ENCODE peak calls at places on chromosomes 6 and 20, in ten cellular contexts. U, Y, G, H, S, K, V, W, O and T are unnamed samples. For H3K4me1, the result is how much of the 10 kb centered on the place peaks cover.

GRCh38 chr6:21873562-21873961 is 280.0 kb downstream of the SOX4 start:
- DNase-seq in U (no peak), Y (peak), G (no peak), H (no peak), S (peak), K (peak), V (no peak), W (no peak), O (no peak), T (no peak)

GRCh38 chr6:84618046-84618752 is 146.2 kb downstream of the TBX18 start:
- DNase-seq in U (no peak), Y (peak), G (no peak), H (no peak), S (peak), K (no peak), V (no peak), W (no peak), O (no peak), T (no peak)

GRCh38 chr6:16154904-16155303 is 26.0 kb downstream of the MYLIP start:
- DNase-seq in U (no peak), Y (peak), G (no peak), H (no peak), S (peak), K (no peak), V (no peak), W (no peak), O (no peak), T (no peak)

GRCh38 chr20:61292391-61292790 is 40.3 kb downstream of the CDH4 start:
- DNase-seq in U (no peak), Y (no peak), G (no peak), H (no peak), S (no peak), K (no peak), V (no peak), W (no peak), O (no peak), T (no peak)

GRCh38 chr20:10674684-10675455 is 1.1 kb upstream of the JAG1 start:
- DNase-seq in U (peak), Y (peak), G (no peak), H (peak), S (peak), K (peak), V (peak), W (peak), O (no peak), T (peak)

GRCh38 chr6:44142835-44143234 is 15.5 kb downstream of the TMEM63B start:
- DNase-seq in U (no peak), Y (no peak), G (no peak), H (no peak), S (no peak), K (no peak), V (no peak), W (no peak), O (no peak), T (no peak)

GRCh38 chr6:150198532-150198931 is 55.7 kb downstream of the PPP1R14C start:
- DNase-seq in U (no peak), Y (no peak), G (no peak), H (no peak), S (no peak), K (no peak), V (no peak), W (no peak), O (no peak), T (no peak)

GRCh38 chr6:130070306-130070705 is 51.9 kb downstream of the L3MBTL3 start:
- DNase-seq in U (no peak), Y (peak), G (no peak), H (no peak), S (peak), K (no peak), V (no peak), W (no peak), O (no peak), T (no peak)

GRCh38 chr20:750801-751200 is 17.5 kb downstream of the SLC52A3 start:
- DNase-seq in U (no peak), Y (no peak), G (no peak), H (peak), S (no peak), K (no peak), V (no peak), W (no peak), O (no peak), T (no peak)

GRCh38 chr6:30842754-30843610 is 41.3 kb upstream of the DDR1 start:
- DNase-seq in U (no peak), Y (peak), G (no peak), H (peak), S (peak), K (no peak), V (no peak), W (no peak), O (no peak), T (no peak)

GRCh38 chr6:137933696-137934095 is 66.6 kb downstream of the TNFAIP3 start:
- DNase-seq in U (peak), Y (peak), G (no peak), H (no peak), S (peak), K (no peak), V (no peak), W (peak), O (no peak), T (no peak)

GRCh38 chr6:123636771-123637170 is at the start of gene TRDN:
- DNase-seq in U (no peak), Y (no peak), G (no peak), H (no peak), S (no peak), K (no peak), V (no peak), W (no peak), O (no peak), T (peak)

GRCh38 chr6:123636282-123636681 is 468 bp downstream of the TRDN start:
- DNase-seq in U (no peak), Y (no peak), G (no peak), H (no peak), S (no peak), K (no peak), V (no peak), W (no peak), O (no peak), T (no peak)

GRCh38 chr6:123640567-123641187 is 3.9 kb upstream of the TRDN start:
- DNase-seq in U (no peak), Y (no peak), G (no peak), H (no peak), S (no peak), K (no peak), V (no peak), W (no peak), O (no peak), T (peak)

GRCh38 chr6:123635567-123635966 is 1.2 kb downstream of the TRDN start:
- DNase-seq in U (no peak), Y (no peak), G (no peak), H (no peak), S (no peak), K (no peak), V (no peak), W (no peak), O (no peak), T (no peak)

DNA sequence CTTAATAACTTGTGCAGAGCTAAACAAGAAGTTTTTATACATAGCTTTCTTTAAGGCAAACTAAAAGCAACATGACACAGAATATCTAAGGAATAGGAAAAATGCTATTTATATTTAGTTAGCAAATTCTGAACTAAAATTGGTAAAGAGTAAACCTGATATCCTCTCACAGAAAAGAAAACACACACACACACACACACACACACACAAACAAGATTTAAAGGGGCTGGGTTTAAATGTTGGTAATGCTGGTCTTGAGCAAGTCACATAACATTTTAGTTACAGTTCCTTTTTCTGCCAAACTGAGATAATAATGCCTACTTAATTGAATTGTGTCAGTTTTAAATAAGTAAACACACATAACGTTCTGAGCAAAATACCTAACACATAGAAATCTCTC is 1.6 kb downstream of the TRDN start:
- DNase-seq in U (no peak), Y (no peak), G (no peak), H (no peak), S (no peak), K (no peak), V (no peak), W (no peak), O (no peak), T (no peak)
- H3K4me3 ChIP-seq in U (no peak), Y (no peak), G (no peak), H (no peak), S (peak), K (no peak), V (no peak), W (no peak), O (no peak), T (no peak)

GRCh38 chr6:167398214-167399050 is 73.5 kb downstream of the TTLL2 start:
- DNase-seq in U (no peak), Y (no peak), G (no peak), H (peak), S (no peak), K (peak), V (no peak), W (no peak), O (no peak), T (no peak)
- H3K4me1 ChIP-seq in U (under half), Y (under half), G (under half), H (under half), S (under half), K (under half), V (under half), W (under half), O (under half), T (under half)

DNA sequence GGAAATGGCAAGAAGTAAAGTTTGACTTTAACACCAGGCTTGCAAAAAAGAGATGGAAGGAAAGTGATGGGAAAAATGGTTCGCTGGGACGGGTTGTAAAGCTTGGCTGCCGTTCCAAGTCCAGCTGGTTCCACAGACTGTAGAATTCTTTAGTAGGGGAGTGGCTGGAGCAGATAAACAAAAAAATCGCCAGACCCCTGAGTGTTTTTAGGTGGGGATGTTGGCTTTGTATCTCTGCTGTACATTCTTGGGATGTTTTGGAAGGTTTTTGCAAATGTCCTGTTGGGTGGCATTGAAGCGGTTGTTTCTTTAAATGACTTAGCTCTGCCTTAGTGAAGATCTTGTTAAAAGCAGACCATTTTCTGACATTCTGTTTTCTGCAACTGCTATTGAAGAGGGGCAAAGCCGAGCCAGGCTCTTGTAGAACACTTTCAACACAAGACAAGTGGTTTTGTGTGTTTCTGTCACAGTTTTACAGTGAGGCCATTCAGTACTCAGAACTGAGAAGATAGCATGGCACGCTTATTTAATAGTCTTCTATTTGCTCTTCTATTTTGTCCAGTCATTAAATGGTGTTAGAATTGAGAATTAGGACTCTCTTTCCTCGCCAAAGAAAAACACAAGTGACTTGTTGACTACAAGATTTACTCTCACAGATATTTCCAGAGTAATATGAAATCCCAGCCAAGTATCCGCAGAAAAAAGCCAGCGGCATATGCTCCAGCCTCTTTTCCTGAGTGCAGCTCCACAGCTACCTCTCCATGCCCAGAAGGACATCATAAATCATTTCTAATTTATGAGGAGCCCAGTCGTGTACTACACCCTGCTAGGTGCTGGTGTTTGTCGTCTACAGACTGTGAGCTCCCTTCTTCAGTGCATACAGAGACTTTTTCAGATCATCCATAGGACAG is 65.7 kb downstream of the PHACTR2 start:
- DNase-seq in U (no peak), Y (peak), G (no peak), H (peak), S (peak), K (peak), V (no peak), W (no peak), O (no peak), T (peak)
- H3K4me3 ChIP-seq in U (peak), Y (no peak), G (no peak), H (no peak), S (no peak), K (no peak), V (no peak), W (no peak), O (no peak), T (no peak)

DNA sequence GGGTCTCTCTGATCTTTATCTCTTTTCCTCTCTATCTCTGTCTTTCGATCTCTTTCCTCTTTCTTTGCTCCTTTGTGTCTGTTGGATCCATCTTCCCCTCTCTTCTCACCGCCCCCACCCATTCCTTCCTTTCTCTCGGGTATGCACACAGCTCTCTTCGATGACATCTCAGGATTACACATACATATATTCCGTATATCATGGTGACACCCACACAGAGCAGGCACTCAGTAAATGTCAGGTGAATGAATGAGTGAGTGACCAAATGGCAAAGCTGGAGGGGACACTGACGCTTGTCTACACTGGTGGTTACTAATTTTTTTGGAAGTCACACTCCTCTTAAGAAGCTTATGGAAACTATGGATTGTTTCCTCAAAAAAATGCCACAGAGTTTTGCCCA is 9.9 kb downstream of the VSTM2L start:
- DNase-seq in U (no peak), Y (no peak), G (no peak), H (no peak), S (no peak), K (no peak), V (no peak), W (no peak), O (no peak), T (no peak)
- H3K4me1 ChIP-seq in U (under half), Y (under half), G (under half), H (under half), S (half or more), K (under half), V (under half), W (under half), O (under half), T (half or more)